ENCODE peak calls at places on chromosomes 4 and X, in four cellular contexts. U is upper lobe of right lung, D is GM10248, C is EL. I is an unnamed sample.

GRCh38 chr4:170949084-170949483 is 859.3 kb upstream of the AADAT start:
- DNase-seq in U (no peak), D (no peak), C (no peak), I (no peak)

GRCh38 chr4:110518889-110519490 is 43.0 kb downstream of the ENPEP start:
- DNase-seq in U (no peak), D (no peak), C (peak; percentile 36), I (no peak)

GRCh38 chrX:44470816-44471215 is 71.8 kb downstream of the FUNDC1 start:
- DNase-seq in U (no peak), D (no peak), C (no peak), I (no peak)

GRCh38 chrX:50495616-50496015 is 25.0 kb upstream of the DGKK start:
- DNase-seq in U (peak; percentile 57), D (no peak), C (no peak), I (no peak)

GRCh38 chr4:130747842-130748241 is 1651.9 kb downstream of the C4orf33 start:
- DNase-seq in U (no peak), D (no peak), C (peak; percentile 3), I (no peak)

GRCh38 chr4:156656911-156657310 is 314.7 kb downstream of the PDGFC start:
- DNase-seq in U (no peak), D (no peak), C (no peak), I (no peak)

GRCh38 chrX:153059191-153060094 is 3.2 kb downstream of the PNMA3 start:
- DNase-seq in U (no peak), D (no peak), C (no peak), I (no peak)

GRCh38 chr4:157819693-157820464 is 352.9 kb downstream of the GASK1B start:
- DNase-seq in U (no peak), D (no peak), C (no peak), I (no peak)

GRCh38 chr4:163350672-163351071 is 7.0 kb downstream of the NPY5R start:
- DNase-seq in U (no peak), D (no peak), C (no peak), I (no peak)

GRCh38 chrX:103729015-103729414 is 18.3 kb downstream of the TMEM31 start:
- DNase-seq in U (no peak), D (no peak), C (no peak), I (no peak)

GRCh38 chr4:7276538-7276937 is 84.2 kb downstream of the SORCS2 start:
- DNase-seq in U (no peak), D (no peak), C (no peak), I (no peak)

GRCh38 chr4:78644744-78645330 is 93.3 kb downstream of the ANXA3 start:
- DNase-seq in U (no peak), D (peak; percentile 58), C (peak; percentile 74), I (peak; percentile 74)

GRCh38 chr4:75919914-75920313 is 17.7 kb upstream of the PPEF2 start:
- DNase-seq in U (no peak), D (no peak), C (peak; percentile 15), I (no peak)

GRCh38 chr4:140652601-140653000 is 83.8 kb upstream of the UCP1 start:
- DNase-seq in U (no peak), D (no peak), C (no peak), I (no peak)

GRCh38 chr4:96593422-96593821 is 753.5 kb downstream of the PDHA2 start:
- DNase-seq in U (no peak), D (no peak), C (no peak), I (no peak)